ENCODE peak calls at places on chromosome 19, in five cellular contexts. E is tibial artery, Z is MM.1S, L is A673, C is H1. H is an unnamed sample.

GRCh38 chr19:58020129-58020528 is 13.7 kb upstream of the ZSCAN1 start:
- DNase-seq in C (no peak), E (peak), Z (no peak), L (no peak), H (no peak)

GRCh38 chr19:31351212-31352193 is 2.3 kb upstream of the TSHZ3 start:
- DNase-seq in E (no peak), L (peak), C (no peak), Z (no peak), H (no peak)

GRCh38 chr19:52734340-52734892 is 428 bp downstream of the ZNF611 start:
- DNase-seq in L (peak), E (no peak), C (no peak), Z (no peak), H (no peak)

GRCh38 chr19:19214892-19215291 is 3.1 kb downstream of the NCAN start:
- DNase-seq in E (no peak), Z (peak), C (no peak), L (peak), H (no peak)

GRCh38 chr19:28128341-28128740 is 1084.6 kb downstream of the UQCRFS1 start:
- DNase-seq in L (no peak), C (no peak), Z (no peak), E (no peak), H (no peak)

GRCh38 chr19:9910625-9911024 is 25.7 kb downstream of the OLFM2 start:
- DNase-seq in L (no peak), E (no peak), Z (no peak), C (no peak), H (no peak)

GRCh38 chr19:10467104-10467706 is 36.0 kb downstream of the KEAP1 start:
- DNase-seq in C (no peak), L (no peak), E (no peak), Z (no peak), H (no peak)

GRCh38 chr19:2302319-2303208 is 5.4 kb downstream of the LINGO3 start:
- DNase-seq in L (no peak), C (no peak), E (no peak), Z (no peak), H (no peak)

GRCh38 chr19:17488593-17489391 is 18.5 kb downstream of the SLC27A1 start:
- DNase-seq in L (peak), E (peak), Z (peak), C (peak), H (peak)

GRCh38 chr19:43778651-43779050 is 2.1 kb downstream of the KCNN4 start:
- DNase-seq in E (no peak), Z (no peak), C (no peak), L (no peak), H (no peak)

GRCh38 chr19:51690359-51691121 is 2.6 kb upstream of the SPACA6 start:
- DNase-seq in L (peak), Z (no peak), E (peak), C (no peak), H (peak)

GRCh38 chr19:51418707-51419106 is 1.3 kb upstream of the SIGLEC10 start:
- DNase-seq in L (no peak), C (no peak), Z (no peak), E (no peak), H (no peak)

GRCh38 chr19:3699741-3700241 is 477 bp downstream of the PIP5K1C start:
- DNase-seq in L (no peak), Z (peak), E (no peak), C (no peak), H (no peak)

DNA sequence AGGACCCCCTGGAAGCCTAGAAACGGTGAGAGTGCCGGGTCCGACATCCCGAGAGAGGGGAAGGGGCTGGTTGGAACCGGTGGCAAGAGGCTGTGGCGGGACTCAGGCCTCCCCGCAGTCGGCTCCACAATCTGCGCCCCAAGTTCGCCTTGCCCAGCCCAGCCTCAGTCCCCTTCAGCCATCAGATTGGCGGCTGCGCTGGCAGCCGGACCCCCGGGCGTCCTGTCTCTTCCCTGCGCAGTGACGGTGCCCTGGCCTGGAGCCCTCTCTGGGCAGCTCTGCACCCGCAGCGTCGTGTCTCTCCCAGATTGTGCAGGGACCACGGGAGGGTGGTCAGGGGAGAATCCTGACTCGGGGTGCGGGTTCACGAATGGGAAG is 315 bp downstream of the ZNF492 start:
- DNase-seq in L (no peak), Z (no peak), E (no peak), C (no peak), H (no peak)
- H3K27ac ChIP-seq in L (no peak), Z (no peak), E (no peak), C (no peak), H (no peak)

DNA sequence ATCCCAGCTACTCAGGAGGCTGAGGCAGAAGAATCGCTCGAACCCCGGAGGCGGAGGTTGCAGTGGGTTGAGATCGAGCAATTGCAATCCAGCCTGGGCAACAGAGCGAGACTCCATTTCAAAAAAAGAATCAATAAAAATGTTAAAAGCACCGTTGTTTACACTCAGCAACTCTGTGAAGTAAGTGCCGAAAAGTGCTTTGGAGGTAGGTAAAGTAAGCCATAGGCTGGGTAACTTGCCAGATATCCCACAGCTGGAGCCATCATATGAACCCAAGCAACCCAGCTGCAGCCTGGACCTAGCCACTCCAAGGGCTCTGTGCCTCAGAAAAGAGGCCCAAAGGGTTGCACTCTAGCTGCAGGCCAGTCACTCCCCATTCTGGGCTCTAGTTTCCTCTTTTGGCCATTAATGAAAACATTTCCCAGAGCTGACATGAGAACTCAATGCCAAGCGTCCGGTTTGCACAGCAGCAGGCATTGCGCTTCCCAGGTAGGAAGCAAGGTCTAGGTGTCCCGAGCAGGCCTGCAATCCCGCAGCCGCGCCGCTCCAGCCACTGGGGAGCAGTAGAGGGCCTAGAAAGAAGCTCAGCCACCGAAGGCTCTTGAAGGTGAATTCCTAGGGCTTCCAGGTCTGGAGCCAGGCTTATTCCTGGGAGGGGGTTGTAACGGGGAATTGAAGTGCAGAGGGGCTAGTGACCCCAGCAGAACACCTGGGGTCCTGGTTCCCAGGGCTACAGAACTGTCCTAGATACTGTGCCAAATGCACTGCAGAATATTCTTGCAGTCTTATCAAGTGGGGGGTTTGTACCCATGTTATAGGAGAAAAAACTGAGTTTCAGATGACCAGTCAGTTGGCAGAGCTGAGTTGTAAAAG is 4.1 kb upstream of the CD79A start:
- DNase-seq in L (peak), Z (peak), C (peak), E (no peak), H (peak)
- H3K27ac ChIP-seq in L (peak), Z (no peak), C (no peak), E (no peak), H (no peak)

GRCh38 chr19:48484247-48484893 is 15.2 kb downstream of the CYTH2 start:
- DNase-seq in E (no peak), L (no peak), Z (no peak), C (no peak), H (no peak)
- H3K27ac ChIP-seq in E (no peak), L (no peak), Z (no peak), C (no peak), H (no peak)

GRCh38 chr19:49196527-49197240 is 39.1 kb downstream of the TRPM4 start:
- DNase-seq in L (peak), E (peak), C (no peak), Z (no peak), H (no peak)
- H3K27ac ChIP-seq in L (peak), E (peak), C (no peak), Z (no peak), H (peak)

GRCh38 chr19:15249912-15250634 is 17.8 kb upstream of the EPHX3 start:
- DNase-seq in C (no peak), E (peak), Z (no peak), L (no peak), H (no peak)
- H3K27ac ChIP-seq in C (peak), E (peak), Z (no peak), L (peak), H (peak)

GRCh38 chr19:7850429-7850819 is 20.4 kb downstream of the EVI5L start:
- DNase-seq in E (no peak), C (no peak), Z (no peak), L (no peak), H (no peak)
- H3K27ac ChIP-seq in E (no peak), C (no peak), Z (no peak), L (no peak), H (no peak)

GRCh38 chr19:32675720-32676185 is at the start of gene RGS9BP:
- DNase-seq in E (peak), C (no peak), L (peak), Z (peak), H (peak)
- H3K27ac ChIP-seq in E (peak), C (no peak), L (peak), Z (peak), H (peak)